ENCODE peak calls at places on chromosomes 12 and 14, in four cellular contexts. G is IMR-90, D is astrocyte, O is upper lobe of right lung. S is an unnamed sample.

GRCh38 chr14:76760331-76761197 is 704 bp upstream of the VASH1 start:
- DNase-seq in G (no peak), D (no peak), O (no peak), S (no peak)

GRCh38 chr12:52518574-52519469 is 1.4 kb downstream of the KRT5 start:
- DNase-seq in G (no peak), D (no peak), O (no peak), S (no peak)

GRCh38 chr14:102554835-102555819 is 37.3 kb upstream of the RCOR1 start:
- DNase-seq in G (no peak), D (no peak), O (peak), S (peak)

GRCh38 chr12:53333289-53333688 is 2.9 kb downstream of the SP7 start:
- DNase-seq in G (no peak), D (no peak), O (no peak), S (no peak)

GRCh38 chr14:74800780-74801179 is 37.7 kb downstream of the YLPM1 start:
- DNase-seq in G (no peak), D (no peak), O (no peak), S (no peak)

GRCh38 chr12:91143241-91143640 is 31.9 kb upstream of the LUM start:
- DNase-seq in G (peak), D (peak), O (no peak), S (peak)

GRCh38 chr14:51828017-51828797 is 32.2 kb upstream of the GNG2 start:
- DNase-seq in G (peak), D (peak), O (no peak), S (peak)

GRCh38 chr12:87491089-87491488 is 538.1 kb downstream of the C12orf50 start:
- DNase-seq in G (no peak), D (no peak), O (no peak), S (no peak)

GRCh38 chr14:75871181-75871880 is 110.5 kb downstream of the TGFB3 start:
- DNase-seq in G (peak), D (peak), O (no peak), S (peak)

GRCh38 chr12:57530396-57531142 is 7.9 kb downstream of the MBD6 start:
- DNase-seq in G (no peak), D (no peak), O (no peak), S (no peak)

GRCh38 chr12:57837779-57838562 is 8.6 kb downstream of the CTDSP2 start:
- DNase-seq in G (peak), D (peak), O (peak), S (peak)

GRCh38 chr12:128138125-128138524 is 128.8 kb upstream of the TMEM132C start:
- DNase-seq in G (no peak), D (no peak), O (no peak), S (no peak)

GRCh38 chr12:111024205-111024794 is 103.9 kb upstream of the MYL2 start:
- DNase-seq in G (peak), D (no peak), O (peak), S (peak)

GRCh38 chr14:25837431-25837950 is 760.3 kb downstream of the NOVA1 start:
- DNase-seq in G (no peak), D (peak), O (no peak), S (no peak)

GRCh38 chr12:54658306-54659264 is 10.4 kb upstream of the DCD start:
- DNase-seq in G (peak), D (no peak), O (no peak), S (peak)

GRCh38 chr12:117430246-117430645 is 68.8 kb upstream of the NOS1 start:
- DNase-seq in G (no peak), D (no peak), O (no peak), S (no peak)
- TF ChIP-seq CTCF in G (no peak), D (no peak), O (no peak), S (no peak)

GRCh38 chr12:93025145-93026103 is 96.3 kb upstream of the EEA1 start:
- DNase-seq in G (peak), D (peak), O (no peak), S (peak)
- TF ChIP-seq CTCF in G (peak), D (peak), O (peak), S (peak)

DNA sequence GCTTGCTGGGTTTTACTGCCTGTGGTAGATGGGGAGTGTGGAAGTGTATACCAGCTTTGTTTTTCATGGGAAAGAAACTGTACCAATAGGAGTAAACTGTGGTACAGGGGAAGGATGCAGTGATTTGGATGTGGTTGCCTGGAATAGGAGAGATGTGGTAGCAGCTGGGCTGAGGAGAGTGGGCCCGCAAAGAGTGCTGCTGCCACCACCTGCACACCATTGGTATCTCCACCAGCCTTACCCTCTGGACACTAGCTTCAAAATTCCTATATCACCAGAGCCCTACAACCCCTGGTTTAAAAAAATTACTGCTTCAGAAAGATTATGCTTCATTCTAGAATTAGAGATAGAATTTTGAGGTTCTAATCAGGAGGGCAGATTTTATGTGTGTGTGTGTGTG is 53.6 kb downstream of the AKAP6 start:
- DNase-seq in G (no peak), D (no peak), O (no peak), S (peak)
- TF ChIP-seq CTCF in G (peak), D (peak), O (no peak), S (peak)

GRCh38 chr12:5374691-5375090 is 57.2 kb upstream of the NTF3 start:
- DNase-seq in G (no peak), D (no peak), O (no peak), S (no peak)

GRCh38 chr12:5377997-5378596 is 53.8 kb upstream of the NTF3 start:
- DNase-seq in G (no peak), D (no peak), O (no peak), S (no peak)

GRCh38 chr12:5375547-5376295 is 56.2 kb upstream of the NTF3 start:
- DNase-seq in G (no peak), D (no peak), O (no peak), S (no peak)

GRCh38 chr12:5379737-5380496 is 52.0 kb upstream of the NTF3 start:
- DNase-seq in G (no peak), D (no peak), O (no peak), S (no peak)

DNA sequence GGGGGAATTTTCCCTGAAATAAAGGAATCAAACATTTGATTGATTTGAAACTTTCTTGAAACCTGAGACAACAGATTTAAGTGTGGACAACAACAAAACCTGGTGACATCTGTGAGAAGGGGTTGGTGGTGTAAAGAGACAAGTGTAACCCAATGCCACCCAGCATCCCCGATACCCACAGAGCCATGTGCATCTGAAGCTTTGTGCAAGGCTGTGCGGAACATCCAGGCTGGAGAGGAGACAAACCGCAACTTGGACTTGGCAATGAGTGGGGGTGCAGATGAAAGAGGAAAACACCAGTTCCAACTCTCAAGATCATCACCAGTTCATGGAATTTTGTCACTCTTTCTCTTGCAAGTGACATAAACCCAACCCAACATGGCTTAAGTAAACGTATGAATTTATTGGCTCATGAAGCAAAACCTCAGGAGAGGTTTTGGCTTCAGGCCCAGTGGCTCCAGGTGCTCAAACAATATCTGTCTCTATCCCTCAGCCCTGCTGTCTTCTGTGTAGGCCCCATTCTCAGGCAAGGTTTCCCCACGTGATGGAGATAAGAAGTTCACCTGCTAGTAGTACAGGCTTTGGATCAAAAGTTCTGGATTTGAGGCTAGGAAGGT is 55.2 kb upstream of the NTF3 start:
- DNase-seq in G (no peak), D (no peak), O (no peak), S (no peak)
- TF ChIP-seq CTCF in G (no peak), D (no peak), O (no peak), S (no peak)